ENCODE peak calls at places on chromosomes 1 and 21, in seven cellular contexts. Y is esophagus squamous epithelium; Q is Panc1; C is body of pancreas; O is GM06990; B is CD8-positive, alpha-beta T cell; T is Jurkat, Clone E6-1. D is an unnamed sample.

GRCh38 chr1:18997508-18997907 is 41.0 kb upstream of the IFFO2 start:
- DNase-seq in C (no peak), O (no peak), B (no peak), T (no peak), Q (no peak), Y (no peak), D (no peak)

GRCh38 chr1:53575948-53576305 is 116.7 kb downstream of the DMRTB1 start:
- DNase-seq in B (no peak), O (no peak), T (no peak), Y (no peak), C (no peak), Q (no peak), D (no peak)

GRCh38 chr1:53658489-53659230 is 80.3 kb downstream of the GLIS1 start:
- DNase-seq in Y (no peak), Q (no peak), T (no peak), B (no peak), O (no peak), C (no peak), D (no peak)

GRCh38 chr1:26789953-26790352 is 2.2 kb downstream of the PIGV start:
- DNase-seq in T (no peak), Q (no peak), B (no peak), O (no peak), Y (no peak), C (no peak), D (no peak)

GRCh38 chr21:41428311-41428710 is 2.3 kb downstream of the MX1 start:
- DNase-seq in B (no peak), T (no peak), O (no peak), C (no peak), Q (no peak), Y (no peak), D (peak; percentile 65)

GRCh38 chr1:112230232-112230631 is 165.8 kb upstream of the CTTNBP2NL start:
- DNase-seq in B (no peak), O (no peak), Q (no peak), T (no peak), C (no peak), Y (no peak), D (peak; percentile 43)

GRCh38 chr1:21620461-21620860 is 48.7 kb downstream of the RAP1GAP start:
- DNase-seq in Q (no peak), C (peak; percentile 71), T (no peak), B (no peak), Y (no peak), O (no peak), D (no peak)

GRCh38 chr1:193753038-193753756 is 566.8 kb upstream of the B3GALT2 start:
- DNase-seq in Y (no peak), B (no peak), C (no peak), O (no peak), T (no peak), Q (no peak), D (no peak)

DNA sequence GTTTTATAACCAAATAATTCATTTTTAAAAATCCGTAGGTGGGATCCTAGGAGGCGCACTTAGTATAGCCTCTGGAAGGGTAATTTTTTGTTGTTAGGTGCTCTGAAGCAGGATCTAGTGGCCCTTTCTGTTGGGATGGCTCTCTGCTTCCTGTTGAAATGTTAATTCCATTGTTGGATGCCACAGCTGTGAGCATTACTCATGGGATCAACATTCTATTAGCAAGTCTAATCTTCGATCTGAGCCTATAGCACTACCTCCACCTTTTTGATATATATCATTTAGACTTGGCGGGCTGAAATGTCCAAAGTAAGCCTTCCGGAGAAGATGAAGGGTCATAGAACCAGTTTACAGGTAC is 1.3 kb downstream of the CXADR start:
- DNase-seq in B (no peak), Y (no peak), C (no peak), Q (no peak), O (no peak), T (no peak), D (no peak)
- H3K4me3 ChIP-seq in B (peak overlapping the region; percentile 58), Y (peak overlapping the region; percentile 78), C (peak overlapping the region; percentile 50), Q (peak overlapping the region; percentile 85), O (no peak overlapping the region), T (peak overlapping the region; percentile 70), D (peak overlapping the region; percentile 87)

DNA sequence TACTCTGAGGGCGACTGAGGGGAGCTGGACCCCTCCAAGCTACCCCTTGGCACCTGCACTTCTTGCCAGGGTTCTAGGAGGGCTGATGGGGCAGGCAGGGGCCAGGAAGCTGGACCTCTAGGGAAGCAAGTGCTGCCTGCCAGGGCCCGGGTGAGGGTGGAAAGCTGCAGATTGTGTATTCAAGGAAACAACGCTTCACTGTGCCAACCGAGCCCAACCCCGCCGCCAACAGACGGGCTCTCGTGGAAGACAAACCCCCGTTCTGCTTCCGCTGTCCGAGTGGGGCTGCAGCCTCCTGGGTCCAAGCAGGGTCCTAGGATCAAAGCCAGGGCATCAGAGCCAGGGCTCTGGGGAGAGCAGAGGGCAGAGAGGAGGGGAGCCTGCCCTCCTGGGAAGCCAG is 3.2 kb downstream of the EFHD2 start:
- DNase-seq in Y (no peak), O (no peak), T (no peak), B (no peak), C (peak; percentile 81), Q (no peak), D (no peak)
- H3K4me3 ChIP-seq in Y (no peak overlapping the region), O (no peak overlapping the region), T (no peak overlapping the region), B (peak overlapping the region; percentile 13), C (no peak overlapping the region), Q (peak overlapping the region; percentile 87), D (peak overlapping the region; percentile 87)

DNA sequence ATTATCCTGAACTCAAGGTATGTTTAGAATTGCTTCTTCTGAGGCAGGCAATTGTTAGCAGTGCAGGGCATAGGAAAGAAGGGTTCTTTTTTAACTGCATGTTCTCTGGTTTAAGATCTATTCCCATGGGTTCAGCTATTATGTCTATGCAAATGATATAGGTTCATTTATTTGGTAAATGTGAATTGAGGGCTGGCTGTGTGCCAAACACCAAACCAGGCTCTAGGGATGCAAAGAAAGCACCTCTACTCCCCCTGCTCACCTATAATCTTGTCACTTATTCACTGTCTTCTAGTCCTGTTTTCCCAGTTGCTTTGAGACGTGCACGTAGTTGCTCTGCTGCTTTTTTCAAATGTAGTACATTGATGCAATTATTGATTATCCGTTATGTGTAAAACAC is 691 bp upstream of the KIFAP3 start:
- DNase-seq in Y (no peak), T (peak; percentile 16), O (no peak), Q (no peak), C (peak; percentile 13), B (no peak), D (no peak)
- H3K4me3 ChIP-seq in Y (peak overlapping the region; percentile 74), T (peak overlapping the region; percentile 94), O (peak overlapping the region; percentile 56), Q (peak overlapping the region; percentile 96), C (no peak overlapping the region), B (peak overlapping the region; percentile 92), D (peak overlapping the region; percentile 89)

DNA sequence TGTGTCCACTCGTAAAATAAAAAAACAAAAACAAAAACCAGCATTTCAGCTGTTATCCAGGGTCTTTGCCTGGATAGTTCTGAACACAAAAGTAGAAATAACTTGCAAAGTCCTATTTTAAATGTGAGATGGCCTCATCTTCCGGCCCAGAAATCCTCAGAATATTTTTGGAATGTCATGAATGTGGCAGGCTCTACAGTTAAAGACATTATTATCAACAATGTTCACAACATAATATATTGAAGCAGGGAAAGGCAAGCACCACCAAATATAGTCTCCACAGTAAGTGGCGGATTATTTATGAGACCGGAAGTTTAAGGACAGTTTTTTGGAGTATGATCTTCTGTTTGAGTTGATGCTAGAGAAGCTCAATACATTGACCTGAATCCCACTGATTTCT is 1.2 kb upstream of the C1orf198 start:
- DNase-seq in C (no peak), T (no peak), O (no peak), Y (no peak), B (no peak), Q (no peak), D (no peak)
- H3K4me3 ChIP-seq in C (no peak overlapping the region), T (no peak overlapping the region), O (no peak overlapping the region), Y (no peak overlapping the region), B (no peak overlapping the region), Q (peak overlapping the region; percentile 63), D (peak overlapping the region; percentile 92)

GRCh38 chr1:36324322-36324802 is 917 bp upstream of the EVA1B start:
- DNase-seq in Q (no peak), Y (no peak), T (no peak), O (no peak), C (no peak), B (no peak), D (no peak)
- H3K4me3 ChIP-seq in Q (no peak overlapping the region), Y (peak overlapping the region; percentile 76), T (no peak overlapping the region), O (peak overlapping the region; percentile 63), C (no peak overlapping the region), B (peak overlapping the region; percentile 58), D (peak overlapping the region; percentile 91)